ENCODE peak calls at places on chromosomes 1 and 21, in seven cellular contexts. Y is HCT116, Z is SK-N-SH, E is K562, K is GM23338, U is GM12878, B is HepG2. L is an unnamed sample. For H3K4me1, the result is how much of the 10 kb centered on the place peaks cover.

GRCh38 chr1:31154632-31155215 is 85.0 kb downstream of the NKAIN1 start:
- DNase-seq in B (peak), K (peak), Y (no peak), U (no peak), E (peak), Z (peak), L (no peak)

GRCh38 chr1:218664385-218665170 is 319.4 kb downstream of the TGFB2 start:
- DNase-seq in Y (no peak), Z (no peak), B (no peak), E (no peak), U (no peak), K (no peak), L (no peak)

GRCh38 chr1:226629210-226629895 is 80.8 kb downstream of the STUM start:
- DNase-seq in U (no peak), B (no peak), Y (no peak), E (no peak), Z (no peak), K (no peak), L (no peak)

GRCh38 chr1:209630383-209631219 is 21.6 kb downstream of the LAMB3 start:
- DNase-seq in E (no peak), B (no peak), Y (no peak), K (peak), Z (no peak), U (no peak), L (no peak)

GRCh38 chr1:58586296-58586695 is 9.2 kb upstream of the TACSTD2 start:
- DNase-seq in K (no peak), E (no peak), B (no peak), Z (no peak), Y (no peak), U (no peak), L (no peak)

GRCh38 chr1:13860023-13860422 is 160.0 kb downstream of the PRDM2 start:
- DNase-seq in Z (no peak), U (no peak), E (no peak), Y (no peak), K (no peak), B (no peak), L (no peak)

GRCh38 chr1:55369474-55369873 is 154.3 kb upstream of the USP24 start:
- DNase-seq in K (no peak), Y (no peak), U (no peak), Z (no peak), B (no peak), E (no peak), L (no peak)

GRCh38 chr1:51631747-51632146 is 14.9 kb downstream of the OSBPL9 start:
- DNase-seq in B (no peak), E (peak), U (no peak), K (no peak), Z (no peak), Y (no peak), L (no peak)

GRCh38 chr1:159935719-159936283 is 9.6 kb downstream of the IGSF9 start:
- DNase-seq in Z (no peak), E (no peak), Y (no peak), K (no peak), B (no peak), U (no peak), L (no peak)

GRCh38 chr1:59678809-59679228 is 135.9 kb upstream of the HOOK1 start:
- DNase-seq in U (no peak), Z (no peak), K (no peak), B (no peak), Y (peak), E (peak), L (no peak)

GRCh38 chr1:2196901-2197638 is 2.5 kb upstream of the FAAP20 start:
- DNase-seq in K (no peak), E (no peak), Y (no peak), U (no peak), B (no peak), Z (no peak), L (no peak)

GRCh38 chr1:112698366-112699310 is 8.3 kb downstream of the RHOC start:
- DNase-seq in Z (no peak), K (no peak), Y (no peak), B (peak), U (no peak), E (peak), L (no peak)

GRCh38 chr1:247102381-247102780 is 1.8 kb downstream of the ZNF669 start:
- DNase-seq in Y (no peak), K (no peak), B (no peak), Z (no peak), U (no peak), E (no peak), L (no peak)

GRCh38 chr21:30083120-30083945 is 83.3 kb downstream of the CLDN17 start:
- DNase-seq in B (no peak), Z (no peak), Y (no peak), U (no peak), K (peak), E (no peak), L (no peak)

GRCh38 chr1:24856787-24857527 is 73.1 kb downstream of the RUNX3 start:
- DNase-seq in K (no peak), B (no peak), E (no peak), Y (no peak), Z (no peak), U (no peak), L (no peak)

GRCh38 chr1:53291574-53291973 is 36.3 kb downstream of the LRP8 start:
- DNase-seq in E (no peak), K (no peak), Y (no peak), Z (no peak), B (no peak), U (no peak), L (no peak)

GRCh38 chr1:83818916-83819315 is 180.0 kb downstream of the TTLL7 start:
- DNase-seq in E (no peak), U (no peak), B (peak), K (no peak), Y (no peak), Z (no peak), L (no peak)

GRCh38 chr21:32624726-32625125 is 12.5 kb upstream of the CFAP298 start:
- DNase-seq in K (no peak), E (no peak), U (no peak), B (no peak), Y (peak), Z (no peak), L (no peak)

GRCh38 chr1:41381691-41382530 is 20.7 kb downstream of the FOXO6 start:
- DNase-seq in B (no peak), U (no peak), Z (peak), Y (peak), E (no peak), K (peak), L (no peak)

GRCh38 chr1:154416496-154417337 is 11.6 kb downstream of the IL6R start:
- DNase-seq in Z (no peak), U (no peak), B (no peak), Y (no peak), K (no peak), E (no peak), L (no peak)

GRCh38 chr1:170200665-170201397 is 55.1 kb downstream of the NTMT2 start:
- DNase-seq in B (no peak), Z (no peak), Y (no peak), K (no peak), U (no peak), E (no peak), L (no peak)

GRCh38 chr1:59604191-59604590 is 210.6 kb upstream of the HOOK1 start:
- DNase-seq in U (no peak), Y (no peak), B (no peak), E (no peak), Z (no peak), K (no peak), L (no peak)

GRCh38 chr1:94731891-94732290 is 88.3 kb upstream of the SLC44A3 start:
- DNase-seq in K (no peak), U (no peak), E (no peak), B (no peak), Z (no peak), Y (no peak), L (no peak)

GRCh38 chr1:217089239-217090014 is 366.2 kb upstream of the ESRRG start:
- DNase-seq in E (no peak), Z (peak), U (no peak), Y (no peak), K (peak), B (no peak), L (no peak)

GRCh38 chr1:63984891-63985290 is 211.1 kb downstream of the ROR1 start:
- DNase-seq in E (no peak), U (no peak), Z (no peak), K (no peak), B (no peak), Y (no peak), L (no peak)

GRCh38 chr1:35448344-35448801 is 108.8 kb downstream of the KIAA0319L start:
- DNase-seq in B (peak), Z (no peak), K (no peak), Y (no peak), U (no peak), E (no peak), L (no peak)

GRCh38 chr21:43375006-43375826 is 51.7 kb downstream of the SIK1 start:
- DNase-seq in Y (no peak), E (no peak), K (no peak), U (no peak), Z (no peak), B (no peak), L (no peak)

DNA sequence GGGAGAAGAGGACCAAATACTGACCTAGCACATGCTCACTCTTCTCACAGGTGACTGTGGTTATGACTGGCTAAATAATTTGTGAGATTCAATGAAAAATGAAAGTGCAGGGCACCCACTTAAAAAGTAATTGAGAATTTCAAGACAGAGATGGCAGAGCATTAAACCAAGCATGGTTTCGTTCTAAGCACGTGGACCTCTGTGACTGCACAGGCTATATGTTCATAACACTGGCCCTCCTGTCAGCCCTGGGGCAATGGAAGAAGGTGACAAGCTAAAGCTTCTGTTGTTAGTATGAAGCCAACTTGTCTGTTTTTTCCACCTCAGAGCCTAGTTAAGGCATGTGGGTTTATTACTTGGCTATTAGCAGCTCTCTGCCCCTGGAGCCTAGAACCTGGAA is 130.9 kb downstream of the FASLG start:
- DNase-seq in Y (no peak), Z (no peak), U (no peak), K (no peak), B (no peak), E (no peak), L (no peak)
- TF ChIP-seq POLR2AphosphoS5 in Y (no peak), Z (no peak), U (no peak), K (no peak), B (no peak), E (no peak), L (no peak)

GRCh38 chr1:33045814-33046213 is 9.1 kb upstream of the AK2 start:
- DNase-seq in K (no peak), E (no peak), Z (no peak), U (no peak), Y (no peak), B (no peak), L (no peak)

GRCh38 chr1:33042836-33043235 is 6.2 kb upstream of the AK2 start:
- DNase-seq in E (no peak), B (no peak), U (no peak), K (no peak), Y (no peak), Z (no peak), L (no peak)

GRCh38 chr1:33043267-33044090 is 6.8 kb upstream of the AK2 start:
- DNase-seq in U (no peak), E (no peak), B (no peak), Y (no peak), K (no peak), Z (no peak), L (no peak)

GRCh38 chr1:33047290-33047689 is 10.6 kb upstream of the AK2 start:
- DNase-seq in U (no peak), E (no peak), K (no peak), Y (no peak), B (no peak), Z (no peak), L (no peak)

GRCh38 chr1:33045246-33045645 is 8.6 kb upstream of the AK2 start:
- DNase-seq in K (peak), Z (no peak), E (peak), Y (no peak), U (no peak), B (peak), L (no peak)
- TF ChIP-seq REST in K (no peak), Z (no peak), E (no peak), Y (no peak), U (no peak), B (no peak), L (no peak)

GRCh38 chr1:45863117-45863670 is 59.8 kb downstream of the MAST2 start:
- DNase-seq in U (no peak), Y (no peak), B (no peak), K (no peak), Z (no peak), E (no peak), L (no peak)
- H3K4me1 ChIP-seq in U (under half), Y (under half), B (under half), K (under half), Z (under half), E (under half), L (under half)

DNA sequence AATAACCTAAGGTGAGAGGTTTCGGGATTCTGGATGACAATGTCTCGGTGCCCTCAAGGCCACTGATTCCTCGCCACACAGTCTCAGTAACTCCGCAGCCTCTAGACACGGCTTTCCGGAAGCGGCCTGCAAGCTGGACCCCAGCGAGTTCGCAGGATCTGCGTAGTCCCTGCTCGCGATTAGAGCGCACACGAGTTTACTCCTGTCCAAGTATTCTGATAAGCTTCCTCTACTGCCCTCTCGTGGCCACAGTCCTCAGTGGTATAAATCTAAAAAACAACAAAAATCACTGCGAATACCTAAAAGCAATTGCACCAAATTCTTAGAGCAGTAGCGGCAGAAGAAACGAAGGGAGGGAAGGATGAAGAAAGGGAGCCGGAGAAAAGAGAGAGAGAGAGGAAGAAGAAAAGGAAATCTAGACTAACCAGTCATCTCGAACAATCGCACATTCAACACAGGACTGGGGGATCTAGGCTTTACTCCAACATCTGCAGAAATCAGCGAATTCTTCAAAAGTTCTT is 1.1 kb upstream of the PLXNA2 start:
- DNase-seq in Y (peak), K (peak), Z (peak), B (peak), U (peak), E (peak), L (peak)
- TF ChIP-seq POLR2AphosphoS5 in Y (no peak), K (no peak), Z (no peak), B (no peak), U (no peak), E (no peak), L (no peak)

GRCh38 chr1:73839922-73840321 is 358.1 kb downstream of the LRRIQ3 start:
- DNase-seq in Z (no peak), B (peak), K (peak), E (no peak), U (no peak), Y (no peak), L (no peak)
- TF ChIP-seq REST in Z (no peak), B (no peak), K (no peak), E (no peak), U (no peak), Y (no peak), L (no peak)